ENCODE peak calls at places on chromosomes 11 and 22, in five cellular contexts. P is choroid plexus epithelial cell, S is astrocyte of the spinal cord, V is HCT116, D is lower lobe of right lung. W is an unnamed sample.

GRCh38 chr11:132982769-132983168 is 549.5 kb downstream of the OPCML start:
- DNase-seq in P (no peak), D (no peak), V (no peak), S (no peak), W (no peak)

GRCh38 chr11:98630736-98631135 is 390.0 kb upstream of the CNTN5 start:
- DNase-seq in S (no peak), V (no peak), D (no peak), P (no peak), W (no peak)

GRCh38 chr22:40057652-40058051 is 62.9 kb downstream of the FAM83F start:
- DNase-seq in V (no peak), P (no peak), S (no peak), D (no peak), W (no peak)

GRCh38 chr11:132472411-132473205 is 1059.7 kb downstream of the OPCML start:
- DNase-seq in D (no peak), V (no peak), S (no peak), P (peak; percentile 43), W (peak; percentile 3)

GRCh38 chr11:12787847-12788246 is 113.6 kb downstream of the TEAD1 start:
- DNase-seq in S (peak; percentile 75), P (peak; percentile 79), D (no peak), V (no peak), W (peak; percentile 87)

GRCh38 chr22:33529424-33530113 is 390.7 kb downstream of the LARGE1 start:
- DNase-seq in P (peak; percentile 27), D (no peak), V (no peak), S (peak; percentile 23), W (peak; percentile 47)

GRCh38 chr11:66317322-66317765 is 500 bp upstream of the CD248 start:
- DNase-seq in P (peak; percentile 66), V (no peak), D (no peak), S (no peak), W (peak; percentile 36)

GRCh38 chr11:62217191-62217748 is 8.8 kb downstream of the SCGB2A1 start:
- DNase-seq in V (no peak), P (peak; percentile 43), S (peak; percentile 2), D (no peak), W (no peak)

GRCh38 chr22:17968126-17968525 is 56.2 kb downstream of the MICAL3 start:
- DNase-seq in P (no peak), V (no peak), S (no peak), D (no peak), W (no peak)

GRCh38 chr11:62647609-62648005 is 1.2 kb upstream of the GANAB start:
- DNase-seq in P (no peak), V (no peak), D (no peak), S (no peak), W (no peak)

GRCh38 chr11:130068986-130069683 is 559 bp upstream of the APLP2 start:
- DNase-seq in D (no peak), V (peak; percentile 35), S (peak; percentile 90), P (peak; percentile 72), W (peak; percentile 70)

GRCh38 chr11:27447288-27447914 is 25.2 kb downstream of the LGR4 start:
- DNase-seq in D (no peak), V (no peak), P (peak; percentile 59), S (no peak), W (no peak)

GRCh38 chr11:68763926-68764657 is 12.8 kb upstream of the TESMIN start:
- DNase-seq in P (no peak), S (no peak), D (no peak), V (no peak), W (no peak)
- TF ChIP-seq CTCF in P (peak; percentile 21), S (no peak), D (no peak), V (no peak), W (peak; percentile 24)

DNA sequence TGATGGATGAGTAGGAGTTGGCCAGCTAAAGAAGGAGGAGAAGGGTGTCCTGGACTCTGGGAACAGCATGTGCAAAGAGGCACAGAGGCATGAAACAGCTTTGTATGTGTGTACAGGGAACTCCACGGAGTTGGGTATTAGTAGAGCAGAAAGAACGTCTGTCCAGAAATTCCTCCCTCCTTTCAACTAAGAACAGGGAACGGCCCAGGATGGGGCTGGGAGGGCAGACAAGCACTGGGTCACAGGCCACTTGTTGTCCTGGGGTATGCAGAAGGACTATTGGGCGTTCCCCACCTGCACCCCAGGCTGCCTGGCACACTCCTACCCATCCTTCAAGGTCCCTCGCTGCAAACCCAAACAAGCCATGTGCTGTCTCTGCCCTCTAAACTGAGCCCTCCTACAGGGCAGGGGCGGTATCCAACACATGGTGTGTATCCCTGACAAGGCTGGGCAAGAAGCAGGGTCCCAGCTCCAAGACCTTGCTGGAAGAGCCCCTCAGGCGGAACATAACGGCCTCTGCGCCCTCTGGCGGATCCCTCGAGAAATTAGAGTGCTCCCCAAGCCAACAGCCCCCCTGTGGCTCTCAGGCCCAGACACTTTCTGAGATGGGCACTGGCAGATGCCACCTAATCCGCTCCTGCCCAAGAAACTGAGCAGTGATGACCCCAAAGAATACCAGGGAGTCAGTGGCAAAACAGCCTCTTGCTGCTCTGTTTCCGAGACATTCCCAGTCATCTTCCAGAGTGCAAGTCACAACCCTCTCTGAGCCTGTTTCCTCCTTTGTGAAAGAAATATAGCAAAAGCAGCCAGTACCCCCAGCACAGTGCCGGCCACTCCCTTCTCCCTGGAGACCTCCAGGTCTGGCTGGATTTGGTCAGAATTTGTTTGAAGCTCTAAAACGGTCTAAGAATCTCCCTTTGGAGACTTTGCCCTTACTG is 1.6 kb upstream of the ELFN2 start:
- DNase-seq in S (peak; percentile 47), V (peak; percentile 37), D (no peak), P (peak; percentile 59), W (no peak)
- TF ChIP-seq CTCF in S (peak; percentile 84), V (peak; percentile 82), D (peak; percentile 78), P (peak; percentile 86), W (peak; percentile 89)

GRCh38 chr22:38305481-38306448 is 11.5 kb downstream of the CSNK1E start:
- DNase-seq in D (no peak), P (peak; percentile 69), V (no peak), S (peak; percentile 33), W (no peak)
- TF ChIP-seq CTCF in D (no peak), P (peak; percentile 16), V (no peak), S (no peak), W (no peak)

GRCh38 chr11:72534859-72535547 is 100.7 kb upstream of the CLPB start:
- DNase-seq in D (no peak), P (peak; percentile 23), V (peak; percentile 10), S (no peak), W (no peak)
- TF ChIP-seq CTCF in D (no peak), P (peak; percentile 38), V (peak; percentile 50), S (peak; percentile 7), W (peak; percentile 39)

DNA sequence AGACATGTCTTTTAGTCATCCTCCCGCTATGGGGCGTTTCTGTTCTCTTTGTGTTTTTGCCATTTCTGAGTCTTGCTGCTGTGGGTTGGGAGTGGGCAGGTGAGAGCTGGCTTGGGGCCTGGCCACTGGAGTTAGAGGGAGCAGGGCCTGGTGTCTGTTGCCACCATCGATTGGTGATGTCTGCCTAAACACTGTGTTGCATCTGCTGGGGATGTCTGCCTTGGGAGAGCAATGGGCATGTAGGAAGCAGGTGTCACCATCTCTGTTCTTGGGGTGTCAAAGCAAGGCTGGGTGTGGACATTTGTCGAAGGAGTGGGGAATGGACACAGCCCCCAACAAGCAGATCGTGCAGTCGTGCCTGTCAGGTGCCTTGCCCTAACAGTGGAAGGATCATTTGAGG is 56.8 kb downstream of the LRP5 start:
- DNase-seq in S (no peak), D (no peak), V (no peak), P (no peak), W (no peak)
- TF ChIP-seq CTCF in S (no peak), D (no peak), V (no peak), P (no peak), W (no peak)

DNA sequence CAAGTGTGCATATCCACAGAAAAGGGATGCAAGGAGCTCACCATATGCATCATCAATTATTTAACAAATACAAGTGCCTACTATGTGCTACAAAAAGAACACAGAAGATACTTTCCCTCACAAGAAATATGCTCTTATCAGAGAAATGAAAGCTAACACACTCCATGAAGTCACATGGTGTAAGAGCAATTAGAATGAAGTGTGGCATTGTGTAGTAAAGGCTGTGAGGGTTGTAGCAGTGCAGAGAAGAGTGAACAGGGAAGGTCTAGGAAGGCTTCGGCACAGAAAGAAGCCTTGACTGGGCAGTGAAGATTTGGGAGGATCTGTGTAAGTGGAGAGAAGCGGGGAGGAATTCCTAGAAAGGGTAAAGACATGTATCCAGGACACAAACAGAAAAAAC is 22.5 kb downstream of the PPP2R1B start:
- DNase-seq in P (no peak), D (no peak), V (no peak), S (no peak), W (no peak)
- TF ChIP-seq CTCF in P (no peak), D (no peak), V (no peak), S (no peak), W (no peak)

W was measured in brain microvascular endothelial cell.